ENCODE peak calls at places on chromosomes 1 and 21, in four cellular contexts. F is fibroblast of pulmonary artery; M is DMS153; L is activated T-cell treated with anti-CD3 and anti-CD28 coated beads, Interleukin-2, amount 50 U/mL, for 24 hours. N is an unnamed sample.

GRCh38 chr1:15039901-15040300 is 113.6 kb upstream of the TMEM51 start:
- DNase-seq in L (no peak), M (no peak), F (no peak), N (no peak)

GRCh38 chr1:20150326-20150705 is 11.2 kb downstream of the PLA2G2F start:
- DNase-seq in L (no peak), M (no peak), F (no peak), N (no peak)

GRCh38 chr1:201459775-201460174 is 9.2 kb downstream of the PHLDA3 start:
- DNase-seq in L (no peak), F (no peak), M (no peak), N (no peak)

GRCh38 chr1:210647406-210648333 is 319.0 kb downstream of the HHAT start:
- DNase-seq in F (peak; percentile 4), M (no peak), L (no peak), N (peak; percentile 68)

GRCh38 chr1:216936779-216937178 is 213.6 kb upstream of the ESRRG start:
- DNase-seq in F (no peak), M (no peak), L (no peak), N (no peak)

GRCh38 chr1:41359211-41360073 is 1.8 kb upstream of the FOXO6 start:
- DNase-seq in F (peak; percentile 35), L (peak; percentile 28), M (no peak), N (no peak)

GRCh38 chr1:206937437-206937836 is 8.8 kb downstream of the PIGR start:
- DNase-seq in L (no peak), M (no peak), F (no peak), N (no peak)

GRCh38 chr1:180116964-180117763 is 37.5 kb upstream of the QSOX1 start:
- DNase-seq in M (no peak), L (no peak), F (peak; percentile 73), N (peak; percentile 57)

GRCh38 chr1:117780981-117781475 is 148.4 kb downstream of the GDAP2 start:
- DNase-seq in F (no peak), M (no peak), L (no peak), N (peak; percentile 13)

GRCh38 chr1:211825990-211826389 is 4.6 kb downstream of the LPGAT1 start:
- DNase-seq in F (peak; percentile 62), M (no peak), L (no peak), N (peak; percentile 77)

GRCh38 chr1:208132287-208132882 is 111.8 kb downstream of the PLXNA2 start:
- DNase-seq in F (peak; percentile 81), L (peak; percentile 67), M (peak; percentile 61), N (peak; percentile 42)

GRCh38 chr1:88061106-88061829 is 622.8 kb upstream of the PKN2 start:
- DNase-seq in F (peak; percentile 80), M (peak; percentile 14), L (no peak), N (peak; percentile 70)

GRCh38 chr21:46005481-46005881 is 23.9 kb downstream of the COL6A1 start:
- DNase-seq in M (no peak), F (no peak), L (no peak), N (no peak)

GRCh38 chr1:45876000-45876399 is 72.6 kb downstream of the MAST2 start:
- DNase-seq in L (no peak), F (no peak), M (peak; percentile 66), N (no peak)

GRCh38 chr1:225517697-225518096 is 89.9 kb upstream of the LBR start:
- DNase-seq in F (no peak), L (no peak), M (no peak), N (no peak)

GRCh38 chr21:35616090-35616489 is 444.2 kb downstream of the SETD4 start:
- DNase-seq in F (peak; percentile 69), L (no peak), M (no peak), N (peak; percentile 70)

GRCh38 chr1:89906088-89906487 is 85.3 kb downstream of the LRRC8D start:
- DNase-seq in L (no peak), M (no peak), F (no peak), N (no peak)

GRCh38 chr1:172545349-172546004 is 12.5 kb downstream of the SUCO start:
- DNase-seq in F (no peak), L (no peak), M (no peak), N (no peak)

GRCh38 chr1:15123298-15123697 is 30.2 kb upstream of the TMEM51 start:
- DNase-seq in F (no peak), L (no peak), M (no peak), N (no peak)

GRCh38 chr1:43367904-43368645 is at the start of gene ELOVL1:
- DNase-seq in L (peak; percentile 94), F (peak; percentile 83), M (peak; percentile 90), N (peak; percentile 80)

GRCh38 chr1:213564215-213564659 is 423.5 kb upstream of the PROX1 start:
- DNase-seq in M (no peak), L (no peak), F (no peak), N (no peak)

GRCh38 chr1:58013237-58013636 is 533.3 kb downstream of the OMA1 start:
- DNase-seq in L (no peak), F (no peak), M (no peak), N (no peak)

GRCh38 chr1:197807739-197808453 is 32.6 kb upstream of the DENND1B start:
- DNase-seq in M (no peak), F (peak; percentile 14), L (no peak), N (no peak)

GRCh38 chr1:58874757-58875755 is 91.2 kb upstream of the JUN start:
- DNase-seq in F (peak; percentile 82), M (peak; percentile 93), L (no peak), N (peak; percentile 51)

GRCh38 chr1:200336901-200337391 is 72.9 kb downstream of the ZNF281 start:
- DNase-seq in F (no peak), L (no peak), M (no peak), N (no peak)

GRCh38 chr1:9376886-9377333 is 84.2 kb downstream of the SPSB1 start:
- DNase-seq in M (no peak), L (no peak), F (peak; percentile 68), N (peak; percentile 47)

N was measured in IMR-90.